ENCODE peak calls at places on chromosomes 5 and 9, in ten cellular contexts. D, M, X, F, A, O, K, H, E and Y are unnamed samples. For H3K4me1, the result is how much of the 10 kb centered on the place peaks cover.

GRCh38 chr5:159552751-159553150 is 222.5 kb upstream of the IL12B start:
- DNase-seq in H (no peak), M (no peak), K (no peak), D (peak), A (no peak), E (no peak), F (no peak), X (no peak), O (no peak), Y (no peak)

GRCh38 chr5:107026098-107026497 is 644.6 kb downstream of the EFNA5 start:
- DNase-seq in H (no peak), M (no peak), D (no peak), X (no peak), K (peak), A (no peak), O (no peak), F (no peak), E (no peak), Y (no peak)

GRCh38 chr9:109972026-109973005 is 192.3 kb downstream of the PALM2AKAP2 start:
- DNase-seq in X (no peak), A (no peak), K (peak), D (no peak), M (no peak), H (no peak), E (no peak), O (peak), F (peak), Y (no peak)

GRCh38 chr5:94245608-94246007 is 372.8 kb downstream of the KIAA0825 start:
- DNase-seq in X (no peak), F (no peak), K (no peak), A (no peak), M (no peak), H (no peak), O (no peak), E (no peak), D (peak), Y (no peak)

GRCh38 chr9:37454238-37454637 is 11.0 kb downstream of the ZBTB5 start:
- DNase-seq in M (no peak), H (no peak), E (no peak), X (no peak), A (no peak), K (no peak), D (peak), O (no peak), F (no peak), Y (no peak)

GRCh38 chr9:14353222-14354056 is 39.5 kb upstream of the NFIB start:
- DNase-seq in E (peak), M (peak), D (peak), X (peak), A (no peak), K (peak), F (peak), H (peak), O (peak), Y (peak)

GRCh38 chr5:133753856-133754255 is 141.5 kb upstream of the FSTL4 start:
- DNase-seq in F (no peak), E (no peak), O (no peak), D (peak), K (no peak), X (no peak), M (no peak), A (no peak), H (no peak), Y (no peak)

GRCh38 chr5:144139586-144139985 is 30.9 kb downstream of the YIPF5 start:
- DNase-seq in D (peak), H (no peak), O (no peak), F (no peak), E (no peak), X (no peak), K (no peak), M (no peak), A (no peak), Y (no peak)

GRCh38 chr9:89596937-89597555 is 7.8 kb upstream of the GADD45G start:
- DNase-seq in A (no peak), X (no peak), M (no peak), D (no peak), F (no peak), K (no peak), H (no peak), O (no peak), E (no peak), Y (peak)

GRCh38 chr9:136985027-136985602 is 2.3 kb downstream of the LCNL1 start:
- DNase-seq in X (no peak), D (no peak), M (no peak), A (no peak), E (no peak), H (no peak), K (peak), F (no peak), O (no peak), Y (no peak)

GRCh38 chr5:50807661-50808060 is 141.2 kb downstream of the PARP8 start:
- DNase-seq in F (no peak), D (no peak), H (no peak), K (no peak), O (no peak), M (no peak), X (no peak), A (no peak), E (no peak), Y (no peak)

GRCh38 chr9:19378647-19379046 is 1.4 kb downstream of the RPS6 start:
- DNase-seq in O (no peak), D (no peak), F (no peak), A (no peak), M (no peak), X (no peak), K (no peak), H (no peak), E (no peak), Y (no peak)

GRCh38 chr5:135304352-135305221 is 94.4 kb downstream of the MACROH2A1 start:
- DNase-seq in F (no peak), X (no peak), M (no peak), K (peak), E (no peak), H (no peak), A (no peak), O (no peak), D (no peak), Y (no peak)

GRCh38 chr5:36644727-36645126 is 38.3 kb downstream of the SLC1A3 start:
- DNase-seq in X (no peak), K (peak), O (no peak), E (no peak), D (no peak), F (no peak), A (no peak), M (no peak), H (no peak), Y (no peak)

GRCh38 chr5:53362521-53362941 is 117.9 kb upstream of the FST start:
- DNase-seq in F (no peak), K (no peak), X (no peak), E (no peak), M (peak), H (peak), O (peak), A (no peak), D (peak), Y (no peak)

GRCh38 chr5:67190443-67190842 is 6.2 kb downstream of the CD180 start:
- DNase-seq in K (no peak), O (no peak), A (no peak), M (no peak), X (no peak), D (no peak), E (no peak), H (no peak), F (no peak), Y (no peak)

GRCh38 chr5:67190856-67191255 is 5.7 kb downstream of the CD180 start:
- DNase-seq in K (peak), X (no peak), F (no peak), E (no peak), A (no peak), H (no peak), O (no peak), M (no peak), D (no peak), Y (no peak)

GRCh38 chr5:67188274-67188857 is 8.2 kb downstream of the CD180 start:
- DNase-seq in O (no peak), M (no peak), H (no peak), A (no peak), D (no peak), E (no peak), K (no peak), X (no peak), F (peak), Y (no peak)

GRCh38 chr5:67183859-67184258 is 12.7 kb downstream of the CD180 start:
- DNase-seq in X (no peak), F (no peak), O (no peak), D (no peak), K (no peak), E (no peak), M (no peak), H (no peak), A (no peak), Y (no peak)

GRCh38 chr5:67187318-67187717 is 9.3 kb downstream of the CD180 start:
- DNase-seq in D (no peak), K (no peak), E (no peak), M (no peak), A (no peak), O (no peak), H (no peak), X (no peak), F (no peak), Y (no peak)
- H3K4me1 ChIP-seq in D (under half), K (under half), E (half or more), M (under half), A (under half), O (under half), H (under half), X (under half), F (under half), Y (under half)

DNA sequence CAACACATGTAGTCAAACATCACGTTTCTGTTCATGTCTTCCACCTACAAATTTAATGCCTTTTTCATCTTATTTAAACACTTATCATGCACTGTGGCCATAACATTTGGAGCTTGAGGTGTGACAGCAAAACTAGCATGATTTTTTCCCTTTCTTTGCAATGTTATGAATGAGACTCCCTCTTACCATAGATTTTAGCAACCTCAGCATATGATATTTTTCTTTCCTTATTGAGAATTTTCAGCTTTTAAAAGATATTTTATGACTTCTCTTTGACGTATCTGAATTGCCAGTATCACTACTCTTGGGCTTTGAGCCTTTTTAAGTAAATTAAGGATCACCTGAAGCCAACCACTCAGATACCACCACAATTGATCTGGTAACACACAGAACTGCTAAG is 32.7 kb upstream of the ISOC1 start:
- DNase-seq in A (no peak), X (no peak), E (no peak), D (no peak), F (no peak), O (no peak), K (no peak), M (no peak), H (no peak), Y (no peak)
- H3K4me1 ChIP-seq in A (under half), X (under half), E (under half), D (under half), F (under half), O (under half), K (under half), M (under half), H (under half), Y (under half)

GRCh38 chr9:98099898-98100297 is 19.1 kb downstream of the TRIM14 start:
- DNase-seq in H (no peak), K (no peak), O (no peak), A (no peak), F (no peak), X (no peak), E (no peak), M (no peak), D (no peak), Y (no peak)
- H3K4me1 ChIP-seq in H (under half), K (under half), O (under half), A (under half), F (under half), X (under half), E (half or more), M (under half), D (under half), Y (under half)

GRCh38 chr9:75088646-75089368 is 493 bp downstream of the OSTF1 start:
- DNase-seq in E (peak), X (peak), M (no peak), H (peak), F (peak), D (peak), O (peak), A (peak), K (peak), Y (peak)

GRCh38 chr9:75087279-75087823 is 604 bp downstream of the NMRK1 start:
- DNase-seq in O (peak), A (no peak), D (peak), F (peak), M (peak), K (peak), E (no peak), X (peak), H (peak), Y (no peak)

GRCh38 chr9:75089369-75089766 is 1.1 kb downstream of the OSTF1 start:
- DNase-seq in O (no peak), X (no peak), M (no peak), D (no peak), A (no peak), E (no peak), H (no peak), F (no peak), K (no peak), Y (no peak)

GRCh38 chr9:75087824-75088645 is at the start of the genes NMRK1 and OSTF1:
- DNase-seq in M (peak), H (peak), D (peak), K (peak), O (peak), E (peak), A (peak), X (peak), F (peak), Y (peak)

DNA sequence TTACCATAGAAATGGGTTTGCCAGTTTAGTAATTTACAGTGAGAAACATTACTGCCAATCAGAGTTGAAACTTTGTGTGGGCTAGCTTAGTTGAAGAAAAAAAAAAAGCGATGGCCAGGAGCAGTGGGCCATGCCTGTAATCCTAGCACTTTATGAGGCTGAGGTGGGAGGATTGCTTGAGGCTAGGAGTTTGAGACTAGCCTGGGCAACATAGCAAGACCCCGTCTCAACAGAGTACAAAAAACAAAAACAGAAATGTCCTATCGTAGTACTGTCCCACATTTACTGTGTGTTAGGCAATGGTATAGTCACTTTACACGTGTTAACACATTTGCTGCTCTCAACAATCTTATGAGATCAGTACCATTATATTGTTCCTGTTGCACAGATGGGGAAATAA is 2.3 kb downstream of the OSTF1 start:
- DNase-seq in X (no peak), A (no peak), D (no peak), F (no peak), E (no peak), K (no peak), M (no peak), O (no peak), H (no peak), Y (no peak)
- H3K4me1 ChIP-seq in X (under half), A (under half), D (under half), F (under half), E (half or more), K (under half), M (under half), O (half or more), H (under half), Y (half or more)

DNA sequence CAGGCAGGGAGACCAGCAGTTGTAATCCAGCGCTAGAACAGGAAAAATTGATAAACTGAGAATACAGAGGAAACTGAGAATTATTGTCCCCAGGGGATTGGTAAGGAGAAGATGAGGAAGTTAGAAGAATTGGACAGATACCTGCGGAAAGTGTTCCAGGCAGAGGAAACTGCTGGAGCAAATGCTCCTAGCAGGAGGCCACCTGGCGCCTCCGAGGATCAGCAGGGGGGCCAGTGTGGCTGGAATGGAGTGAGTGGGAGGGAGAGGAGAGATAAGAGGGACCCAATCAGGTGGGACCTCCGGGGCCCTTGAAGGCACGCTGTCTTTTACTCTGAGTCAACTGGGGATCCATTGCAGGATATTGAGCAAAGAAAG is 695 bp upstream of the ANXA6 start:
- DNase-seq in O (no peak), F (no peak), A (no peak), K (peak), M (no peak), H (no peak), E (no peak), D (no peak), X (no peak), Y (no peak)
- H3K4me1 ChIP-seq in O (under half), F (under half), A (under half), K (under half), M (under half), H (under half), E (half or more), D (under half), X (under half), Y (under half)

DNA sequence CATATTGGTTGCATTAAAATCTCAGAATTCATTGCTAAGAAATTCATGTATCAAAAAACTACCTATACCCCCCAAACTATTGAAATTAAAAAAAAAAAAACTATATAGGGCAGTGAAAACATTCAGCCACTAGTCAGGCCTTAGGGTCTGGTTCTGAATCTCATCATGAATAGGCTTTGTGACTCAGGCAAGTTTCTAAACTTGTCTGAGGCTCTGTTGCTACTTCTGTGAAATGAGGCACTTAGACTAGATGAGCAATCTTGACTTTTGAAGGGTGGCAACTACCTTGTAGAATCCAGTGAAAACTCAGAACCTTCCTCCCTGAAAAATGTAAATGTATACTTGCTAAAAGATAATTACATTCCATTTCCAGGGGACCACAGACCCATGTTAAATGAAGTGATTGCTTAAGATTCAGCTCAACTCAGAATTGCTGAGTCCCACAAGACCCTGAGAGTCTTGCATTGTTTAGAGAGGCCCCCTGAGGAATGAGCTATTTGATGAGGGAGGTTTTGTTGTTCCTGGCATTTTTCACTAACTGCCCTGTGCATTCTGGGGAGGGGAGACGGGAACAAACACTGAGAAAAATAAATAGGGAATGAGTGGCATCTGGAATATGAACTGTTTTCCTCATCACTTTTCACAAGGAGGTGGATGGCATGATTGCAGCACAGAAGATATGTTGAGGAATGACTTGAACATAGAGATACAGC is 29.5 kb downstream of the RAI14 start:
- DNase-seq in O (no peak), H (no peak), X (no peak), K (peak), D (peak), A (no peak), M (no peak), E (no peak), F (no peak), Y (no peak)
- H3K4me1 ChIP-seq in O (under half), H (half or more), X (under half), K (under half), D (half or more), A (under half), M (half or more), E (under half), F (under half), Y (under half)

GRCh38 chr9:125904155-125904841 is 157.1 kb downstream of the PBX3 start:
- DNase-seq in E (no peak), H (no peak), K (no peak), D (no peak), O (no peak), A (no peak), F (no peak), X (no peak), M (no peak), Y (no peak)
- H3K4me1 ChIP-seq in E (under half), H (under half), K (under half), D (under half), O (under half), A (under half), F (under half), X (under half), M (under half), Y (under half)

DNA sequence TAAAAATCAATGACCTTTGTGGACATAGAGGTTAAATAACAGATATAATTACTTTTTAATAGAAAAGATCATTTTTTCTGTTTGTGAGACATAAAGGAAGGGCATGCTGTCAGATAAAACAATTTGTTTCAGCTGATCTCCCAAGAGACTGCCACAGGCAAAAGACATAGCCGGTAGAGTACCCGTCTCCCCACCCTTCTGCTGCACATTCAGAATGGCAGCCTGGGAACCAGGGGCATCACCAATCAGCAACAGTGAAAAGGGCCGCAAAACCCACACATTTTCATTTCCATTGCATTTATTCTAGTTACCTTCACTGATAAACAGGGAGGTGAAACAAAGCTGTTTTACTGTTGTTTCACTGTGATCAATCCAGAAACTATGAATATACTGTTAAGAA is 357.7 kb downstream of the ARRDC3 start:
- DNase-seq in F (no peak), K (no peak), H (no peak), O (no peak), E (no peak), M (no peak), A (no peak), D (no peak), X (no peak), Y (no peak)
- H3K4me1 ChIP-seq in F (under half), K (under half), H (under half), O (under half), E (under half), M (under half), A (under half), D (under half), X (under half), Y (under half)